ENCODE peak calls at places on chromosomes 11 and 22, in five cellular contexts. L, N, U, J and R are unnamed samples.

GRCh38 chr11:130904380-130904779 is 11.9 kb downstream of the SNX19 start:
- DNase-seq in L (no peak), N (no peak), U (no peak), J (no peak), R (no peak)

GRCh38 chr11:116835791-116836647 is 1.4 kb downstream of the APOA1 start:
- DNase-seq in L (peak), N (peak), U (peak), J (peak), R (peak)

GRCh38 chr22:20238567-20239062 is 29.5 kb downstream of the RTN4R start:
- DNase-seq in L (no peak), N (peak), U (no peak), J (peak), R (no peak)

GRCh38 chr11:19890308-19890707 is 177.7 kb downstream of the NAV2 start:
- DNase-seq in L (no peak), N (no peak), U (no peak), J (peak), R (no peak)

GRCh38 chr22:38411016-38411415 is 44.0 kb downstream of the KCNJ4 start:
- DNase-seq in L (no peak), N (no peak), U (peak), J (no peak), R (no peak)

GRCh38 chr11:129997513-129997912 is 5.1 kb downstream of the PRDM10 start:
- DNase-seq in L (no peak), N (no peak), U (no peak), J (no peak), R (no peak)

GRCh38 chr11:76329084-76329648 is 51.8 kb downstream of the THAP12 start:
- DNase-seq in L (no peak), N (no peak), U (no peak), J (peak), R (no peak)

GRCh38 chr11:11390068-11390775 is 37.2 kb upstream of the CSNK2A3 start:
- DNase-seq in L (no peak), N (no peak), U (no peak), J (no peak), R (no peak)

GRCh38 chr11:118152552-118153471 is at the start of gene SCN4B:
- DNase-seq in L (peak), N (no peak), U (no peak), J (peak), R (no peak)

GRCh38 chr11:27722945-27723344 is 22.7 kb upstream of the BDNF start:
- DNase-seq in L (no peak), N (no peak), U (no peak), J (no peak), R (no peak)